ENCODE peak calls at places on chromosome 12, in four cellular contexts. Q is activated CD4-positive, alpha-beta T cell treated with anti-CD3 and anti-CD28 coated beads, Interleukin-2, amount 10 ng/mL, durations not matched to agents 7 days and 5 days; R is MCF 10A; C is iris pigment epithelial cell. F is an unnamed sample.

GRCh38 chr12:121287267-121287954 is 9.1 kb downstream of the CAMKK2 start:
- DNase-seq in R (peak; percentile 14), C (peak; percentile 83), Q (no peak), F (no peak)

GRCh38 chr12:46349253-46349652 is 23.3 kb downstream of the SLC38A2 start:
- DNase-seq in C (no peak), Q (no peak), R (no peak), F (no peak)

GRCh38 chr12:105427883-105428282 is 97.4 kb downstream of the C12orf75 start:
- DNase-seq in C (peak; percentile 55), Q (no peak), R (peak; percentile 40), F (peak; percentile 61)

GRCh38 chr12:52209321-52209720 is 17.5 kb upstream of the KRT80 start:
- DNase-seq in Q (no peak), R (peak; percentile 68), C (no peak), F (no peak)

GRCh38 chr12:124188561-124189405 is 106.1 kb upstream of the RFLNA start:
- DNase-seq in C (peak; percentile 17), R (no peak), Q (no peak), F (peak; percentile 71)

GRCh38 chr12:92292016-92292415 is 146.4 kb upstream of the BTG1 start:
- DNase-seq in Q (no peak), R (no peak), C (no peak), F (peak; percentile 13)

GRCh38 chr12:28051516-28052456 is 79.3 kb upstream of the PTHLH start:
- DNase-seq in Q (no peak), C (peak; percentile 85), R (peak; percentile 29), F (no peak)

GRCh38 chr12:57483466-57483865 is 3.8 kb upstream of the ARHGAP9 start:
- DNase-seq in C (peak; percentile 82), Q (no peak), R (no peak), F (no peak)

GRCh38 chr12:63916561-63917476 is 72.3 kb downstream of the SRGAP1 start:
- DNase-seq in C (peak; percentile 68), R (peak; percentile 48), Q (no peak), F (peak; percentile 57)

GRCh38 chr12:96989916-96990315 is 82.9 kb downstream of the NEDD1 start:
- DNase-seq in R (peak; percentile 41), C (peak; percentile 10), Q (peak; percentile 13), F (peak; percentile 34)

GRCh38 chr12:17192721-17193120 is 586.8 kb upstream of the LMO3 start:
- DNase-seq in Q (no peak), C (no peak), R (no peak), F (no peak)

GRCh38 chr12:110846615-110847566 is at the start of gene CCDC63:
- DNase-seq in C (peak; percentile 47), R (no peak), Q (peak; percentile 16), F (peak; percentile 59)